ENCODE peak calls at places on chromosome 2, in four cellular contexts. T is HEK293T, O is cardiac fibroblast, P is OCI-M1. G is an unnamed sample.

GRCh38 chr2:189609423-189609816 is 28.8 kb upstream of the SLC40A1 start:
- DNase-seq in O (peak), T (no peak), P (peak), G (no peak)

GRCh38 chr2:227295806-227296205 is 29.2 kb upstream of the MFF start:
- DNase-seq in P (no peak), O (no peak), T (no peak), G (no peak)

GRCh38 chr2:74747411-74748080 is 86.4 kb upstream of the HK2 start:
- DNase-seq in O (peak), P (no peak), T (no peak), G (peak)

GRCh38 chr2:176129825-176130152 is 284 bp downstream of the HOXD8 start:
- DNase-seq in O (no peak), T (no peak), P (no peak), G (no peak)

GRCh38 chr2:26345284-26345553 is 724 bp upstream of the SELENOI start:
- DNase-seq in T (no peak), P (no peak), O (no peak), G (no peak)

GRCh38 chr2:31693882-31694281 is 113.1 kb upstream of the SRD5A2 start:
- DNase-seq in O (peak), T (no peak), P (peak), G (no peak)

GRCh38 chr2:17620841-17621240 is 80.3 kb downstream of the VSNL1 start:
- DNase-seq in T (no peak), O (peak), P (no peak), G (no peak)

GRCh38 chr2:187826023-187826422 is 271.8 kb upstream of the TFPI start:
- DNase-seq in P (no peak), O (no peak), T (no peak), G (no peak)

GRCh38 chr2:162890690-162891311 is 52.2 kb upstream of the KCNH7 start:
- DNase-seq in O (peak), P (peak), T (peak), G (peak)

GRCh38 chr2:223222397-223222796 is 170.4 kb downstream of the KCNE4 start:
- DNase-seq in T (no peak), O (peak), P (no peak), G (no peak)

GRCh38 chr2:165627463-165627862 is 158.0 kb downstream of the CSRNP3 start:
- DNase-seq in O (peak), T (no peak), P (peak), G (no peak)

GRCh38 chr2:119432882-119433522 is 1.3 kb downstream of the TMEM37 start:
- DNase-seq in O (no peak), T (no peak), P (no peak), G (no peak)

GRCh38 chr2:157989227-157989626 is 112.4 kb upstream of the UPP2 start:
- DNase-seq in T (no peak), P (peak), O (no peak), G (no peak)

GRCh38 chr2:176814740-176815367 is 397.7 kb upstream of the HNRNPA3 start:
- DNase-seq in O (peak), P (peak), T (peak), G (peak)